ENCODE peak calls at places on chromosomes 12 and 14, in four cellular contexts. One of them, this sample, is unnamed. For H3K36me3, the result is how much of the 10 kb centered on the place peaks cover.

GRCh38 chr14:71815110-71815509 is 117.1 kb upstream of the RGS6 start:
- DNase-seq in left ventricle myocardium inferior: no peak
- DNase-seq in tibial artery: no peak
- DNase-seq in IMR-90: no peak
- DNase-seq in this sample: no peak

GRCh38 chr12:111363578-111363977 is 5.3 kb downstream of the PHETA1 start:
- DNase-seq in tibial artery: no peak
- DNase-seq in left ventricle myocardium inferior: no peak
- DNase-seq in IMR-90: peak
- DNase-seq in this sample: no peak

GRCh38 chr12:955923-956322 is 6.4 kb upstream of the RAD52 start:
- DNase-seq in left ventricle myocardium inferior: no peak
- DNase-seq in IMR-90: no peak
- DNase-seq in tibial artery: no peak
- DNase-seq in this sample: no peak

GRCh38 chr14:71994416-71994815 is 62.2 kb downstream of the RGS6 start:
- DNase-seq in IMR-90: no peak
- DNase-seq in left ventricle myocardium inferior: no peak
- DNase-seq in tibial artery: no peak
- DNase-seq in this sample: no peak

GRCh38 chr14:68793734-68794129 is 865 bp upstream of the ZFP36L1 start:
- DNase-seq in IMR-90: no peak
- DNase-seq in left ventricle myocardium inferior: no peak
- DNase-seq in tibial artery: no peak
- DNase-seq in this sample: no peak

GRCh38 chr12:121888478-121889266 is at the start of gene PSMD9:
- DNase-seq in tibial artery: peak
- DNase-seq in left ventricle myocardium inferior: peak
- DNase-seq in IMR-90: peak
- DNase-seq in this sample: peak

GRCh38 chr12:104456950-104457745 is 400 bp downstream of the CHST11 start:
- DNase-seq in IMR-90: peak
- DNase-seq in left ventricle myocardium inferior: peak
- DNase-seq in tibial artery: peak
- DNase-seq in this sample: peak

GRCh38 chr14:86088156-86088555 is 558.2 kb downstream of the FLRT2 start:
- DNase-seq in IMR-90: no peak
- DNase-seq in tibial artery: no peak
- DNase-seq in left ventricle myocardium inferior: no peak
- DNase-seq in this sample: no peak

GRCh38 chr14:104283197-104284106 is 145.1 kb downstream of the KIF26A start:
- DNase-seq in IMR-90: no peak
- DNase-seq in left ventricle myocardium inferior: peak
- DNase-seq in tibial artery: peak
- DNase-seq in this sample: no peak

GRCh38 chr12:49296836-49297694 is 2.1 kb downstream of the PRPH start:
- DNase-seq in IMR-90: no peak
- DNase-seq in left ventricle myocardium inferior: no peak
- DNase-seq in tibial artery: no peak
- DNase-seq in this sample: peak

GRCh38 chr14:92683041-92683440 is 65.4 kb downstream of the LGMN start:
- DNase-seq in tibial artery: no peak
- DNase-seq in left ventricle myocardium inferior: no peak
- DNase-seq in IMR-90: no peak
- DNase-seq in this sample: no peak

GRCh38 chr12:49098035-49098451 is 3.4 kb upstream of the DHH start:
- DNase-seq in tibial artery: peak
- DNase-seq in left ventricle myocardium inferior: peak
- DNase-seq in IMR-90: peak
- DNase-seq in this sample: peak

GRCh38 chr12:130850418-130851021 is 11.5 kb upstream of the STX2 start:
- DNase-seq in IMR-90: no peak
- DNase-seq in tibial artery: no peak
- DNase-seq in left ventricle myocardium inferior: no peak
- DNase-seq in this sample: no peak

GRCh38 chr14:57574617-57575288 is 81.1 kb upstream of the CCDC198 start:
- DNase-seq in IMR-90: no peak
- DNase-seq in left ventricle myocardium inferior: no peak
- DNase-seq in tibial artery: no peak
- DNase-seq in this sample: no peak

GRCh38 chr14:88233915-88234314 is 89.2 kb downstream of the KCNK10 start:
- DNase-seq in tibial artery: no peak
- DNase-seq in left ventricle myocardium inferior: no peak
- DNase-seq in IMR-90: no peak
- DNase-seq in this sample: no peak

GRCh38 chr14:101152855-101153254 is 249.3 kb upstream of the RTL1 start:
- DNase-seq in left ventricle myocardium inferior: no peak
- DNase-seq in tibial artery: no peak
- DNase-seq in IMR-90: no peak
- DNase-seq in this sample: no peak

GRCh38 chr14:34452258-34452822 is 9.7 kb downstream of the SPTSSA start:
- DNase-seq in tibial artery: no peak
- DNase-seq in IMR-90: no peak
- DNase-seq in left ventricle myocardium inferior: no peak
- DNase-seq in this sample: no peak

GRCh38 chr14:34450958-34451357 is 11.1 kb downstream of the SPTSSA start:
- DNase-seq in IMR-90: no peak
- DNase-seq in tibial artery: no peak
- DNase-seq in left ventricle myocardium inferior: no peak
- DNase-seq in this sample: no peak

GRCh38 chr14:34449819-34450541 is 12.1 kb downstream of the SPTSSA start:
- DNase-seq in left ventricle myocardium inferior: no peak
- DNase-seq in tibial artery: no peak
- DNase-seq in IMR-90: no peak
- DNase-seq in this sample: no peak

GRCh38 chr14:34453226-34453625 is 8.8 kb downstream of the SPTSSA start:
- DNase-seq in tibial artery: no peak
- DNase-seq in left ventricle myocardium inferior: no peak
- DNase-seq in IMR-90: no peak
- DNase-seq in this sample: no peak

DNA sequence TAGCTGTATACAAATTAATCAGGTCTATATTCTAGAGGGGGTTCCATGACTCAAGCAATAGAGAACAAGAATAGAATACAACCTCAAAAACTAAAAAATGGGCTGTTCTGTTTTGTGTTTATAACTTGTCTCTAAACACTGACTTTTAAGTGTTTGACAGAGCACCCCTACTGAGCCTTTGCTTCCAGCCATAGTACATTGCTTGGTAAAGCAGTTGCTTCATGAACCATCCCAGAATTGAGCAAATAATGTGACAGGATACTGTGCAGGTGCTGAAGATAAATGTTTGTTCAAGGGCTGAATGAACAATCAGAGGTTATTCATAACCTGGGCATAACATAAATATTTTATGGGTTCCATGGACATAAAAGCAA is 11.5 kb downstream of the SPTSSA start:
- DNase-seq in left ventricle myocardium inferior: no peak
- DNase-seq in IMR-90: no peak
- DNase-seq in tibial artery: no peak
- DNase-seq in this sample: no peak
- H3K27ac ChIP-seq in left ventricle myocardium inferior: no peak
- H3K27ac ChIP-seq in IMR-90: no peak
- H3K27ac ChIP-seq in tibial artery: no peak
- H3K27ac ChIP-seq in this sample: no peak

GRCh38 chr12:57201219-57201618 is 15.4 kb upstream of the NXPH4 start:
- DNase-seq in tibial artery: no peak
- DNase-seq in left ventricle myocardium inferior: no peak
- DNase-seq in IMR-90: no peak
- DNase-seq in this sample: no peak

GRCh38 chr12:57200497-57200896 is 16.1 kb upstream of the NXPH4 start:
- DNase-seq in left ventricle myocardium inferior: no peak
- DNase-seq in tibial artery: no peak
- DNase-seq in IMR-90: no peak
- DNase-seq in this sample: no peak

GRCh38 chr12:57203201-57203600 is 13.4 kb upstream of the NXPH4 start:
- DNase-seq in IMR-90: no peak
- DNase-seq in tibial artery: no peak
- DNase-seq in left ventricle myocardium inferior: no peak
- DNase-seq in this sample: no peak

GRCh38 chr12:57202321-57202720 is 14.3 kb upstream of the NXPH4 start:
- DNase-seq in left ventricle myocardium inferior: no peak
- DNase-seq in tibial artery: no peak
- DNase-seq in IMR-90: no peak
- DNase-seq in this sample: no peak

DNA sequence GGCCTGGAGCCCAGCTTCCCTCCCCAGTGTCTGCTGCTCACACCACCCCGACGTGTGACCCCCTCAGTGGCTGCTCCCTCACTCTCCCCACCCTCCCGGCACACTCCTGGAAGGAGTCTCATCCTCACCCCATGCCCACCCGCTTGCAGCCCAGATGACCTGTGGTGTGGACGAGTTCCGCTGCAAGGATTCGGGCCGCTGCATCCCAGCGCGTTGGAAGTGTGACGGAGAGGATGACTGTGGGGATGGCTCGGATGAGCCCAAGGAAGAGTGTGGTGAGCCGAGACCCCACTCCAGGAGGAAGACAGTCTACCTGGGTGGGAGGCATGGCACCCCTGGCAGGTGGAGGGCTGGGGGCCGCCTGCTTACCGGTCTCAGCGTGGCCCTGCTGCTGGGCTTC is 15.0 kb upstream of the NXPH4 start:
- DNase-seq in IMR-90: no peak
- DNase-seq in left ventricle myocardium inferior: no peak
- DNase-seq in tibial artery: no peak
- DNase-seq in this sample: no peak
- H3K36me3 ChIP-seq in IMR-90: half or more
- H3K36me3 ChIP-seq in left ventricle myocardium inferior: half or more
- H3K36me3 ChIP-seq in tibial artery: half or more
- H3K36me3 ChIP-seq in this sample: under half

DNA sequence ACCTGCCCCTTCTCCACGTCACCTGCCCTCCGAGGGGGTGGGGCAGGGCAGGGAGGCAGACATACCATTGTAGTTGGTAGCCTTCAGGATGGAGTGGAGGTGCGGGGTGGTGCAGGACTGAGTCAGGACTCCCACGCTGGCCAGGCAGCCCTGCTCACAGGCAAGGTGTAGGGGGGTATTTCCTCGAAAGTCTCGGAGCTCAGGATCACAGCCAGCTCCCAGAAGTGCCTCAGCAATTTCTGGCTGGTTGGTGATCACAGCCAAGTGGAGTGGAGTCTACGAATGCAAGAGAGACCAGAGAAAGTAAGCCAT is 1.5 kb downstream of the NFKBIA start:
- DNase-seq in tibial artery: no peak
- DNase-seq in left ventricle myocardium inferior: peak
- DNase-seq in IMR-90: peak
- DNase-seq in this sample: no peak
- H3K27ac ChIP-seq in tibial artery: peak
- H3K27ac ChIP-seq in left ventricle myocardium inferior: peak
- H3K27ac ChIP-seq in IMR-90: peak
- H3K27ac ChIP-seq in this sample: peak

GRCh38 chr14:94888108-94888507 is 118.2 kb upstream of the GSC start:
- DNase-seq in left ventricle myocardium inferior: no peak
- DNase-seq in IMR-90: no peak
- DNase-seq in tibial artery: no peak
- DNase-seq in this sample: no peak
- H3K36me3 ChIP-seq in left ventricle myocardium inferior: under half
- H3K36me3 ChIP-seq in IMR-90: under half
- H3K36me3 ChIP-seq in tibial artery: under half
- H3K36me3 ChIP-seq in this sample: under half